ENCODE peak calls at places on chromosome 21, in seven cellular contexts. T, C, P, Z, H, Y and B are unnamed samples.

GRCh38 chr21:41071410-41071809 is 96.5 kb upstream of the BACE2 start:
- DNase-seq in Y (no peak), T (no peak), Z (peak; percentile 4), C (no peak), H (no peak), P (no peak), B (no peak)

GRCh38 chr21:19855522-19855921 is 1142.7 kb upstream of the NCAM2 start:
- DNase-seq in C (no peak), T (no peak), P (no peak), H (no peak), Z (no peak), Y (no peak), B (no peak)

GRCh38 chr21:14864211-14865021 is 200.4 kb downstream of the NRIP1 start:
- DNase-seq in H (peak; percentile 72), C (peak; percentile 68), Y (no peak), Z (peak; percentile 78), P (peak; percentile 91), T (peak; percentile 47), B (peak; percentile 69)

GRCh38 chr21:27954806-27955205 is 987.9 kb upstream of the ADAMTS5 start:
- DNase-seq in C (no peak), P (no peak), T (no peak), Y (peak; percentile 46), H (no peak), Z (no peak), B (peak; percentile 23)

GRCh38 chr21:35232545-35233176 is 183.6 kb upstream of the RUNX1 start:
- DNase-seq in Y (peak; percentile 82), Z (peak; percentile 19), P (peak; percentile 84), T (no peak), H (peak; percentile 37), C (no peak), B (peak; percentile 36)

GRCh38 chr21:14383596-14384210 is 757 bp upstream of the HSPA13 start:
- DNase-seq in T (no peak), C (no peak), Z (peak; percentile 16), P (peak; percentile 61), Y (peak; percentile 2), H (no peak), B (peak; percentile 38)

GRCh38 chr21:25850126-25850831 is 115.5 kb downstream of the GABPA start:
- DNase-seq in P (no peak), Y (no peak), H (no peak), T (no peak), C (no peak), Z (no peak), B (no peak)

GRCh38 chr21:39631842-39632577 is 19.3 kb downstream of the B3GALT5 start:
- DNase-seq in Y (no peak), H (no peak), Z (no peak), T (no peak), C (no peak), P (no peak), B (no peak)

GRCh38 chr21:38798481-38798882 is 7.2 kb upstream of the ETS2 start:
- DNase-seq in P (peak; percentile 75), T (no peak), H (no peak), Z (peak; percentile 92), Y (no peak), C (no peak), B (no peak)

GRCh38 chr21:34878940-34879339 is 170.2 kb downstream of the RUNX1 start:
- DNase-seq in C (no peak), H (no peak), T (no peak), P (no peak), Z (no peak), Y (no peak), B (no peak)

GRCh38 chr21:43885721-43886120 is 20.7 kb downstream of the AGPAT3 start:
- DNase-seq in P (no peak), C (no peak), Y (no peak), Z (no peak), T (no peak), H (no peak), B (no peak)

GRCh38 chr21:43812139-43812821 is 22.9 kb downstream of the RRP1 start:
- DNase-seq in P (no peak), C (no peak), Z (no peak), H (no peak), T (no peak), Y (no peak), B (peak; percentile 37)

GRCh38 chr21:35475768-35476167 is 426.7 kb upstream of the RUNX1 start:
- DNase-seq in Y (peak; percentile 67), C (no peak), P (peak; percentile 83), Z (no peak), H (no peak), T (no peak), B (peak; percentile 64)

GRCh38 chr21:26962516-26963305 is 4.2 kb downstream of the ADAMTS5 start:
- DNase-seq in T (no peak), H (no peak), P (no peak), Z (no peak), C (no peak), Y (no peak), B (peak; percentile 96)

GRCh38 chr21:39451332-39452206 is at the start of gene SH3BGR:
- DNase-seq in H (no peak), Y (no peak), P (peak; percentile 25), C (peak; percentile 68), T (no peak), Z (no peak), B (peak; percentile 33)

GRCh38 chr21:33936221-33937038 is 20.8 kb upstream of the ATP5PO start:
- DNase-seq in T (peak; percentile 56), P (peak; percentile 42), H (no peak), Y (no peak), C (no peak), Z (no peak), B (peak; percentile 26)

GRCh38 chr21:31623664-31624063 is 35.8 kb upstream of the SOD1 start:
- DNase-seq in H (no peak), Z (no peak), C (no peak), T (no peak), P (no peak), Y (no peak), B (no peak)

GRCh38 chr21:35649186-35649585 is 411.1 kb downstream of the SETD4 start:
- DNase-seq in T (no peak), P (peak; percentile 53), C (no peak), H (no peak), Z (no peak), Y (peak; percentile 50), B (peak; percentile 72)

GRCh38 chr21:43908167-43908566 is 43.1 kb downstream of the AGPAT3 start:
- DNase-seq in H (no peak), P (no peak), C (no peak), Z (no peak), Y (no peak), T (no peak), B (no peak)

GRCh38 chr21:32329776-32330175 is 31.1 kb downstream of the MRAP start:
- DNase-seq in T (no peak), C (no peak), H (no peak), Y (peak; percentile 40), P (peak; percentile 64), Z (no peak), B (no peak)

GRCh38 chr21:31180256-31181088 is 142.2 kb upstream of the KRTAP19-8 start:
- DNase-seq in Z (peak; percentile 23), P (peak; percentile 66), Y (no peak), H (no peak), T (no peak), C (no peak), B (peak; percentile 38)

DNA sequence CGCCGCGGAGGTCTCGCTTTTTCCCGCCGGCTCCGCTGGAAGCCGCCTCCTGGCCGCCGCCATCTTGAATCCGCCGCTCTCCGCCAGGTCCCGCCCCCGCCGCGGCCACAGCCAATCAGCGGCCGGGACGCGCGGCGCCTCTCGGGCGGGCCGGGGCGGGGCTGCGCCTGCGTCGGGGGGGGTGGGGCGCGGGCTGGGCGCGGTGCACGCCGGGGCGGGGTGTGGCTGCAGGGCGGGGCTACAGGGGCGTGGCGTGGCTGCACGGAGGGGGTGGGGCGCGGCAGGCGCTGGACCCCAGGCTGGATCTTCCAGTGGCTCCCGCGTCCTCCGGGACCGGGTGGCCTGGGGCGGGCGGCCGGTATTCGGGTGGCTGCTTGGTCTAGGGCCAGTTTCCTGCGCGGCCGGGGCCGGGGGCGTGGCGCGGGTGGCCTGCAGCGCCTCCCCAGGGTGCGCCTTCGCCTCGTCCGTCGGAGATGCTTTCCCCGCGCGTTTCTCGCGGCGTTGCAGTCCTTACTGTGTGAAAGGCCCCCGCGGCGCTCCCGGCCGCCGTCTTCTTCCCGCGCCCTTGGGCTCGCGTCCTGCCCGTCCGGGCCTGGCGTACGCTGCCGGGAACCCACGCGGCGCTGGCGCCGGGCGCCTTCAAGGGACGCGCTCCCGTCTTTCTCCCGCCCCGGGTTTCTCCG is 575 bp downstream of the PCNT start:
- DNase-seq in P (peak; percentile 81), Z (peak; percentile 80), C (peak; percentile 89), H (peak; percentile 86), T (peak; percentile 84), Y (peak; percentile 73), B (peak; percentile 78)
- TF ChIP-seq CTCF in P (no peak), Z (no peak), C (no peak), H (no peak), T (no peak), Y (peak; percentile 8), B (no peak)

GRCh38 chr21:36976882-36977651 is 10.6 kb upstream of the HLCS start:
- DNase-seq in H (peak; percentile 40), P (peak; percentile 87), Y (peak; percentile 50), T (peak; percentile 29), C (peak; percentile 60), Z (peak; percentile 84), B (peak; percentile 73)
- H3K4me3 ChIP-seq in H (no peak overlapping the region), P (no peak overlapping the region), Y (peak overlapping the region; percentile 23), T (no peak overlapping the region), C (no peak overlapping the region), Z (no peak overlapping the region), B (peak overlapping the region; percentile 32)

DNA sequence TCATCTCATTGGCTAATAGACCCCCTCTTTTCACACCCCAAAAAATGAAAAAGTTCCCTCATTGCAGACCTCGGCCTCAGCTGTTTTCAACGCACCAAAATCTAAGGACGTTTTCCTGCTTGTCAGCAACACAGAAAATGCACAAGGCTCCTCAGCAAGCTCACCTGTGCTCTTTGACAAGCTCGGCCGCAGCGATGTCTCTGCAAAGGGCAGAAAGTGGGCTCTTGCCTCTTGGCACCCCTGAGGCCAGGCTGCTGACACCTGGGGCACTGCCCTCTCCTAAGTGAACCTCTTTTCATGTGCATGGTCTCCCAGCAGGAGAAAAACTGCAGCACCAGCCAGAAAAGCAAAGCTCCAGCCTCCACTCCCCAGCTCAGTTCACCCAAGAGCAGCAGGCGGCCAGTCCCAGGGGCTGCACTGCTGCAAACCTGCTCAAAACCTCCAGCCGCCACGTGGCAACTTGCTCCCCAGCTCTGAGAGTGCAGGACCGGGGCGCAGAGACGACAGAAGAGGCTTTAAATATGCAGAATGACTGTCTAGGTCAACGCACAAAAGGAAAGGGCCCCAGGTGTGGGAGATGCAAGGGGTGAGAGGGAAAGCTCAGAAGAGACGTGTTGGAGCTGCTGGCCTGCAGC is 101.7 kb downstream of the PDE9A start:
- DNase-seq in T (no peak), H (no peak), Z (no peak), Y (no peak), P (no peak), C (no peak), B (no peak)
- TF ChIP-seq CTCF in T (no peak), H (no peak), Z (no peak), Y (no peak), P (no peak), C (no peak), B (no peak)

GRCh38 chr21:16376673-16377072 is 646.9 kb downstream of the USP25 start:
- DNase-seq in T (no peak), C (no peak), Z (no peak), Y (no peak), P (no peak), H (no peak), B (no peak)
- H3K4me3 ChIP-seq in T (no peak overlapping the region), C (no peak overlapping the region), Z (no peak overlapping the region), Y (no peak overlapping the region), P (no peak overlapping the region), H (no peak overlapping the region), B (no peak overlapping the region)